ENCODE peak calls at places on chromosomes 5 and 9, in ten cellular contexts. R is activated CD8-positive, alpha-beta T cell treated with anti-CD3 and anti-CD28 coated beads for 36 hours; H is mesothelial cell of epicardium; C is NCI-H526 treated with DMSO at 0.1 percent for 48 hours; I is glutamatergic neuron; L is heart left ventricle; M is HEK293T; S is tibial nerve; T is colonic mucosa; P is substantia nigra. K is an unnamed sample.

GRCh38 chr9:108056805-108057386 is 567.3 kb upstream of the KLF4 start:
- DNase-seq in R (no peak), H (no peak), P (no peak), C (no peak), S (no peak), L (no peak), I (no peak), M (no peak), T (no peak), K (no peak)

GRCh38 chr5:129057329-129057728 is 37.2 kb upstream of the ISOC1 start:
- DNase-seq in H (no peak), P (no peak), C (no peak), M (no peak), T (no peak), L (no peak), S (no peak), R (no peak), I (no peak), K (no peak)

GRCh38 chr9:132238026-132238972 is 76.4 kb downstream of the NTNG2 start:
- DNase-seq in R (no peak), M (no peak), P (no peak), T (no peak), I (no peak), L (no peak), C (no peak), H (no peak), S (no peak), K (no peak)

GRCh38 chr5:53649352-53649751 is 88.9 kb downstream of the NDUFS4 start:
- DNase-seq in R (no peak), L (no peak), I (no peak), T (no peak), H (no peak), C (no peak), S (no peak), P (no peak), M (no peak), K (no peak)

GRCh38 chr9:107637421-107638420 is 148.2 kb upstream of the KLF4 start:
- DNase-seq in S (peak), C (peak), R (no peak), M (no peak), I (peak), L (peak), P (peak), H (peak), T (peak), K (peak)

GRCh38 chr9:110936252-110936651 is 102.0 kb downstream of the LPAR1 start:
- DNase-seq in P (no peak), S (no peak), R (no peak), L (no peak), I (no peak), M (no peak), C (no peak), H (no peak), T (no peak), K (no peak)

GRCh38 chr9:111937301-111937700 is 40.7 kb downstream of the UGCG start:
- DNase-seq in C (no peak), H (no peak), M (no peak), P (no peak), L (no peak), T (no peak), R (no peak), S (no peak), I (no peak), K (no peak)

GRCh38 chr5:91906027-91906426 is 522.9 kb upstream of the ARRDC3 start:
- DNase-seq in P (no peak), H (no peak), S (no peak), L (no peak), I (no peak), C (no peak), T (no peak), M (no peak), R (no peak), K (no peak)

GRCh38 chr5:73564644-73565165 is 734 bp downstream of the ANKRA2 start:
- DNase-seq in R (peak), C (no peak), T (no peak), H (no peak), L (no peak), I (no peak), M (peak), S (no peak), P (no peak), K (no peak)

K was measured in stomach.